ENCODE peak calls at places on chromosome 17, in six cellular contexts. One of them, this sample, is unnamed.

GRCh38 chr17:62657664-62658063 is 30.2 kb downstream of the MRC2 start:
- DNase-seq in AG20443: peak; percentile 5
- DNase-seq in stimulated activated CD8-positive, alpha-beta memory T cell treated with anti-CD3 and anti-CD28 coated beads, Interleukin-7, amount 100 ng/mL, for 1 hour: no peak
- DNase-seq in COLO829: no peak
- DNase-seq in testis: no peak
- DNase-seq in GM10248: no peak
- DNase-seq in this sample: no peak

GRCh38 chr17:14581181-14581830 is 280.4 kb downstream of the HS3ST3B1 start:
- DNase-seq in AG20443: no peak
- DNase-seq in stimulated activated CD8-positive, alpha-beta memory T cell treated with anti-CD3 and anti-CD28 coated beads, Interleukin-7, amount 100 ng/mL, for 1 hour: no peak
- DNase-seq in COLO829: no peak
- DNase-seq in testis: no peak
- DNase-seq in GM10248: no peak
- DNase-seq in this sample: no peak

GRCh38 chr17:43645765-43646481 is 15.8 kb downstream of the MEOX1 start:
- DNase-seq in AG20443: peak; percentile 91
- DNase-seq in stimulated activated CD8-positive, alpha-beta memory T cell treated with anti-CD3 and anti-CD28 coated beads, Interleukin-7, amount 100 ng/mL, for 1 hour: no peak
- DNase-seq in COLO829: no peak
- DNase-seq in testis: peak; percentile 56
- DNase-seq in GM10248: no peak
- DNase-seq in this sample: no peak

GRCh38 chr17:5672141-5672540 is 87.8 kb upstream of the NLRP1 start:
- DNase-seq in AG20443: no peak
- DNase-seq in stimulated activated CD8-positive, alpha-beta memory T cell treated with anti-CD3 and anti-CD28 coated beads, Interleukin-7, amount 100 ng/mL, for 1 hour: no peak
- DNase-seq in COLO829: no peak
- DNase-seq in testis: no peak
- DNase-seq in GM10248: no peak
- DNase-seq in this sample: no peak

GRCh38 chr17:7997186-7997585 is 5.2 kb upstream of the GUCY2D start:
- DNase-seq in AG20443: no peak
- DNase-seq in stimulated activated CD8-positive, alpha-beta memory T cell treated with anti-CD3 and anti-CD28 coated beads, Interleukin-7, amount 100 ng/mL, for 1 hour: no peak
- DNase-seq in COLO829: peak; percentile 23
- DNase-seq in testis: peak; percentile 50
- DNase-seq in GM10248: no peak
- DNase-seq in this sample: no peak

GRCh38 chr17:53912117-53912516 is 89.4 kb downstream of the KIF2B start:
- DNase-seq in AG20443: no peak
- DNase-seq in stimulated activated CD8-positive, alpha-beta memory T cell treated with anti-CD3 and anti-CD28 coated beads, Interleukin-7, amount 100 ng/mL, for 1 hour: no peak
- DNase-seq in COLO829: no peak
- DNase-seq in testis: no peak
- DNase-seq in GM10248: no peak
- DNase-seq in this sample: no peak

GRCh38 chr17:10295728-10296343 is 77.0 kb downstream of the MYH13 start:
- DNase-seq in AG20443: peak; percentile 82
- DNase-seq in stimulated activated CD8-positive, alpha-beta memory T cell treated with anti-CD3 and anti-CD28 coated beads, Interleukin-7, amount 100 ng/mL, for 1 hour: no peak
- DNase-seq in COLO829: peak; percentile 74
- DNase-seq in testis: peak; percentile 61
- DNase-seq in GM10248: peak; percentile 62
- DNase-seq in this sample: no peak

GRCh38 chr17:37608369-37609169 is 649 bp downstream of the SYNRG start:
- DNase-seq in AG20443: peak; percentile 29
- DNase-seq in stimulated activated CD8-positive, alpha-beta memory T cell treated with anti-CD3 and anti-CD28 coated beads, Interleukin-7, amount 100 ng/mL, for 1 hour: no peak
- DNase-seq in COLO829: no peak
- DNase-seq in testis: peak; percentile 36
- DNase-seq in GM10248: peak; percentile 28
- DNase-seq in this sample: no peak

GRCh38 chr17:9016941-9017552 is 4.3 kb upstream of the NTN1 start:
- DNase-seq in AG20443: no peak
- DNase-seq in stimulated activated CD8-positive, alpha-beta memory T cell treated with anti-CD3 and anti-CD28 coated beads, Interleukin-7, amount 100 ng/mL, for 1 hour: no peak
- DNase-seq in COLO829: no peak
- DNase-seq in testis: no peak
- DNase-seq in GM10248: no peak
- DNase-seq in this sample: no peak

This sample was measured in T-helper 22 cell.